ENCODE peak calls at places on chromosomes 2 and 18, in five cellular contexts. H is left lung; O is hepatic stellate cell; A is NCI-H774; C is activated CD4-positive, alpha-beta T cell treated with anti-CD3 and anti-CD28 coated beads for 36 hours. R is an unnamed sample.

GRCh38 chr2:31107588-31108300 is 30.5 kb downstream of the GALNT14 start:
- DNase-seq in A (no peak), O (no peak), C (no peak), H (no peak), R (no peak)

GRCh38 chr2:70683455-70683854 is 84.5 kb downstream of the ADD2 start:
- DNase-seq in O (no peak), C (no peak), A (no peak), H (no peak), R (no peak)

GRCh38 chr2:239041062-239041461 is 193.2 kb downstream of the TWIST2 start:
- DNase-seq in A (no peak), O (no peak), C (no peak), H (peak), R (no peak)

GRCh38 chr2:10659898-10660568 is 29.7 kb downstream of the NOL10 start:
- DNase-seq in C (peak), O (peak), H (no peak), A (peak), R (no peak)

GRCh38 chr2:105397959-105398521 is 811 bp downstream of the FHL2 start:
- DNase-seq in H (no peak), O (no peak), A (no peak), C (no peak), R (no peak)

GRCh38 chr18:44342167-44342566 is 338.5 kb upstream of the SETBP1 start:
- DNase-seq in H (no peak), C (no peak), A (no peak), O (no peak), R (no peak)

GRCh38 chr2:60058781-60059180 is 494.7 kb downstream of the BCL11A start:
- DNase-seq in O (no peak), C (no peak), H (no peak), A (no peak), R (no peak)

GRCh38 chr2:8656160-8656641 is 25.7 kb upstream of the ID2 start:
- DNase-seq in A (peak), O (no peak), C (no peak), H (no peak), R (no peak)

GRCh38 chr2:54456526-54457325 is 599 bp downstream of the SPTBN1 start:
- DNase-seq in C (peak), A (peak), O (peak), H (peak), R (peak)

GRCh38 chr2:169815849-169816248 is 8.9 kb downstream of the METTL5 start:
- DNase-seq in H (no peak), C (no peak), O (peak), A (no peak), R (no peak)

GRCh38 chr2:25566694-25567093 is 106.7 kb downstream of the DTNB start:
- DNase-seq in H (no peak), O (no peak), C (no peak), A (no peak), R (no peak)

GRCh38 chr2:36330456-36331395 is 24.9 kb upstream of the CRIM1 start:
- DNase-seq in O (no peak), H (no peak), A (no peak), C (no peak), R (no peak)

GRCh38 chr2:231673348-231673770 is 35.0 kb upstream of the PTMA start:
- DNase-seq in C (no peak), O (peak), H (peak), A (peak), R (no peak)

GRCh38 chr2:109337221-109337620 is 208.2 kb downstream of the SH3RF3 start:
- DNase-seq in C (no peak), O (no peak), H (no peak), A (no peak), R (no peak)

GRCh38 chr2:205850611-205851010 is 168.3 kb downstream of the NRP2 start:
- DNase-seq in A (no peak), O (no peak), H (no peak), C (no peak), R (no peak)

GRCh38 chr2:227407601-227408089 is 19.9 kb upstream of the SCYGR1 start:
- DNase-seq in H (peak), A (no peak), C (no peak), O (no peak), R (peak)

GRCh38 chr18:63298393-63299015 is 21.1 kb downstream of the BCL2 start:
- DNase-seq in A (no peak), C (peak), O (no peak), H (no peak), R (no peak)

GRCh38 chr18:9771261-9771976 is 63.3 kb downstream of the RAB31 start:
- DNase-seq in O (peak), A (peak), H (peak), C (peak), R (peak)

GRCh38 chr2:180203972-180204371 is 196.9 kb upstream of the CWC22 start:
- DNase-seq in A (no peak), C (no peak), O (no peak), H (no peak), R (no peak)

GRCh38 chr2:217515615-217516309 is 487.0 kb downstream of the TNS1 start:
- DNase-seq in O (no peak), A (no peak), H (no peak), C (no peak), R (no peak)

GRCh38 chr2:239735131-239735828 is 289.9 kb downstream of the NDUFA10 start:
- DNase-seq in H (peak), O (no peak), A (no peak), C (no peak), R (no peak)

GRCh38 chr18:77132369-77133050 is at the start of gene MBP:
- DNase-seq in A (peak), O (peak), C (peak), H (peak), R (no peak)

GRCh38 chr2:226508683-226509082 is 290.9 kb downstream of the IRS1 start:
- DNase-seq in A (no peak), O (no peak), H (no peak), C (no peak), R (no peak)

GRCh38 chr2:181970160-181970794 is 15.4 kb upstream of the PPP1R1C start:
- DNase-seq in A (no peak), C (no peak), O (no peak), H (no peak), R (no peak)

GRCh38 chr2:232633413-232634318 is at the start of gene EFHD1:
- DNase-seq in H (peak), O (peak), C (peak), A (peak), R (peak)

GRCh38 chr2:38380397-38381130 is 3.5 kb upstream of the ATL2 start:
- DNase-seq in A (no peak), C (no peak), O (no peak), H (no peak), R (no peak)

GRCh38 chr2:31087491-31087890 is 50.7 kb downstream of the GALNT14 start:
- DNase-seq in C (no peak), O (no peak), H (no peak), A (no peak), R (no peak)

GRCh38 chr18:23331091-23331920 is 121.8 kb upstream of the RIOK3 start:
- DNase-seq in C (no peak), H (peak), A (peak), O (no peak), R (no peak)

GRCh38 chr2:1628893-1629292 is 115.4 kb downstream of the PXDN start:
- DNase-seq in H (no peak), O (no peak), C (no peak), A (no peak), R (peak)

GRCh38 chr2:28663359-28663758 is 88.3 kb upstream of the PPP1CB start:
- DNase-seq in O (peak), C (no peak), H (no peak), A (no peak), R (no peak)

GRCh38 chr2:129877795-129878775 is 101.4 kb upstream of the RAB6C start:
- DNase-seq in H (no peak), A (peak), C (no peak), O (peak), R (peak)

GRCh38 chr2:10686176-10686575 is 3.6 kb downstream of the NOL10 start:
- DNase-seq in O (no peak), H (no peak), A (no peak), C (no peak), R (no peak)

GRCh38 chr18:61953161-61953560 is 60.4 kb upstream of the RNF152 start:
- DNase-seq in A (no peak), C (no peak), O (no peak), H (no peak), R (no peak)

GRCh38 chr2:41242001-41242331 is 790.1 kb upstream of the SLC8A1 start:
- DNase-seq in O (no peak), H (no peak), A (no peak), C (no peak), R (no peak)

GRCh38 chr2:126359494-126359893 is 296.5 kb upstream of the GYPC start:
- DNase-seq in O (no peak), A (peak), C (no peak), H (no peak), R (no peak)

GRCh38 chr18:22189431-22189830 is 20.0 kb downstream of the GATA6 start:
- DNase-seq in A (no peak), C (no peak), H (no peak), O (no peak), R (no peak)

R was measured in suprapubic skin.